ENCODE peak calls at places on chromosomes 6 and 20, in seven cellular contexts. Z, H, T, G, K, J and X are unnamed samples.

GRCh38 chr20:21713470-21713869 is 8.0 kb downstream of the PAX1 start:
- DNase-seq in Z (peak; percentile 41), H (no peak), G (no peak), J (no peak), K (no peak), T (no peak), X (no peak)

GRCh38 chr6:124819340-124819739 is 142.9 kb upstream of the RNF217 start:
- DNase-seq in T (no peak), K (no peak), J (no peak), Z (no peak), G (no peak), H (no peak), X (no peak)

GRCh38 chr6:39281312-39281980 is 32.8 kb downstream of the KCNK17 start:
- DNase-seq in H (no peak), K (no peak), T (no peak), G (no peak), J (peak; percentile 36), Z (no peak), X (no peak)

GRCh38 chr20:45047581-45048119 is 53.3 kb downstream of the KCNS1 start:
- DNase-seq in G (no peak), Z (no peak), T (no peak), J (no peak), H (no peak), K (no peak), X (no peak)

GRCh38 chr20:13012886-13013285 is 4.1 kb downstream of the SPTLC3 start:
- DNase-seq in J (no peak), K (no peak), G (no peak), Z (peak; percentile 50), T (no peak), H (no peak), X (no peak)

GRCh38 chr6:19536838-19537237 is 300.3 kb upstream of the ID4 start:
- DNase-seq in H (no peak), K (no peak), T (no peak), Z (no peak), G (no peak), J (no peak), X (no peak)

GRCh38 chr20:54433653-54434052 is 41.7 kb upstream of the DOK5 start:
- DNase-seq in Z (no peak), H (no peak), G (no peak), K (peak; percentile 69), T (no peak), J (peak; percentile 71), X (no peak)

GRCh38 chr6:169971171-169971861 is 219.9 kb downstream of the ERMARD start:
- DNase-seq in H (no peak), J (peak; percentile 60), T (no peak), K (no peak), G (no peak), Z (no peak), X (peak; percentile 9)

GRCh38 chr6:123962508-123962907 is 158.8 kb downstream of the NKAIN2 start:
- DNase-seq in K (peak; percentile 91), J (peak; percentile 83), H (no peak), T (no peak), Z (no peak), G (no peak), X (no peak)

GRCh38 chr20:3250091-3250504 is 11.1 kb upstream of the SLC4A11 start:
- DNase-seq in T (no peak), K (no peak), J (no peak), H (no peak), G (no peak), Z (peak; percentile 95), X (no peak)

GRCh38 chr6:118893095-118893881 is 664 bp upstream of the ASF1A start:
- DNase-seq in J (no peak), T (peak; percentile 31), G (peak; percentile 34), K (no peak), Z (peak; percentile 74), H (peak; percentile 78), X (peak; percentile 21)

GRCh38 chr6:137949686-137950390 is 82.8 kb downstream of the TNFAIP3 start:
- DNase-seq in Z (no peak), J (no peak), G (no peak), T (no peak), H (no peak), K (no peak), X (no peak)

GRCh38 chr20:20812141-20812540 is 99.7 kb upstream of the RALGAPA2 start:
- DNase-seq in J (no peak), Z (no peak), H (peak; percentile 94), G (no peak), K (no peak), T (no peak), X (no peak)

GRCh38 chr6:37083243-37084138 is 78.0 kb downstream of the FGD2 start:
- DNase-seq in J (peak; percentile 91), Z (no peak), T (peak; percentile 94), H (peak; percentile 52), G (peak; percentile 83), K (no peak), X (peak; percentile 69)

GRCh38 chr20:48214601-48215000 is 429.3 kb upstream of the SULF2 start:
- DNase-seq in J (no peak), G (no peak), K (no peak), H (no peak), T (no peak), Z (no peak), X (no peak)

GRCh38 chr6:43481591-43482242 is 4.3 kb downstream of the TJAP1 start:
- DNase-seq in H (no peak), K (no peak), G (no peak), T (no peak), Z (peak; percentile 23), J (no peak), X (no peak)

GRCh38 chr6:151058021-151058733 is 181.6 kb upstream of the AKAP12 start:
- DNase-seq in Z (no peak), J (no peak), G (no peak), T (no peak), H (no peak), K (no peak), X (no peak)

DNA sequence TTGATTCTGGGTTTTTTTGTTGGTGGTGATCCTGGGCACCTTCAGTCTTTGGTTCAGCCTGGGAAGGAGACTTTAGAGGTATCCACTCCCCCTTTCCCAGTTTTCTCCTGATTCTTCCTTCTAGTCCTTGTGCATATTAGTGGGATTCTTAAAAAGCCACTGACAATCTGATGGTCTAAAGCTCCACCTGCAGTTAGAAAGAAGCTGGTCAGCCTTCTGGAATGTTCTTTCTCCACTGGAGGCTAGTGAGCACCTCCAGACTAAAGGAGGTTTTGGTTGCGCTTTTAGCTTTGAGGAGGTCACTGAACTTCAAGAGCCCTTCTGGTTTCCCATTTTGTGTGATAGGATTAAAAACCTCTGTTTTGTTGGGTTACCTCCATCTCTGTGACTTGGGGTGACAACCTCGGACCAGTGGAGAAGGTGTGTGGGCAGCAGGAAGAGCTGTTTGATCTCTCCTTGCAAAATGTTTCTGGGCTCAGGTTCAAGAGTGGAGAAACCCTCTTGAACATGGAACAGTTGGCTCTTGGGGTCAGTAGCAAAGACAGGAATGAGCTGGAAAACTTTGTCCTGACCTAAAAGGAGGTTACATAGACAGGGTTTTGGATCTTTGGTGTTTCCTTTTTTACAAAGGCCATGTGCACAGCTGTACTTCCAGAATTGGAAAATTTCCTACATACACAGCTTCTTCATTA is 29.0 kb downstream of the JARID2 start:
- DNase-seq in T (no peak), J (no peak), G (no peak), Z (no peak), K (no peak), H (no peak), X (no peak)
- TF ChIP-seq CTCF in T (peak; percentile 6), J (peak; percentile 26), G (no peak), Z (no peak), K (no peak), H (no peak), X (peak; percentile 18)

DNA sequence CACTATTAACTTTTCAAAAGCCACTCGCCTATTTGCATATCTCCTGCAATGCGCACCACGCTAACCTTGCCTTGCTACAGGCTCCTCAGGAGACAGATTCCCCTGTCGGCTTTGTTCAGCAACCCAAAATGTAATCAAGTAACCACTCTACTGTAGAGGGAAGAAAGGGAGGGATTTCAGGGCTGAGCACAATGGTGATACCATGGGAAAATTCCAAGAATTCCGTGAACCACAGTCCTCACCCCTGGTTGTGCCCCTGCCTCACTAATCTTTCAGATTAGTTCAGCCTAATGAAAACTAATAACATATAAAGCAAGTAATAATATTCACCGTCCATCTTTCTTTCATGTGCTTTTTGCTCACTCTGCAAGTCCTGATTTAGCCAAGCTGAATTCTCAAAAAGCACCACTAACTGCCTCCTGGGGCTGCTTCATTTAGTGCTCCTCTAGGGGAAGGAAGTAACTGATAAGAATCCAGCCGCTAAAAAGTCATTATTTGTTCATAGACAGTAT is 6.6 kb downstream of the CITED2 start:
- DNase-seq in T (no peak), J (no peak), K (no peak), Z (peak; percentile 92), G (no peak), H (peak; percentile 83), X (no peak)
- H3K4me3 ChIP-seq in T (no peak overlapping the region), J (no peak overlapping the region), K (no peak overlapping the region), Z (peak overlapping the region; percentile 8), G (no peak overlapping the region), H (peak overlapping the region; percentile 14), X (no peak overlapping the region)

DNA sequence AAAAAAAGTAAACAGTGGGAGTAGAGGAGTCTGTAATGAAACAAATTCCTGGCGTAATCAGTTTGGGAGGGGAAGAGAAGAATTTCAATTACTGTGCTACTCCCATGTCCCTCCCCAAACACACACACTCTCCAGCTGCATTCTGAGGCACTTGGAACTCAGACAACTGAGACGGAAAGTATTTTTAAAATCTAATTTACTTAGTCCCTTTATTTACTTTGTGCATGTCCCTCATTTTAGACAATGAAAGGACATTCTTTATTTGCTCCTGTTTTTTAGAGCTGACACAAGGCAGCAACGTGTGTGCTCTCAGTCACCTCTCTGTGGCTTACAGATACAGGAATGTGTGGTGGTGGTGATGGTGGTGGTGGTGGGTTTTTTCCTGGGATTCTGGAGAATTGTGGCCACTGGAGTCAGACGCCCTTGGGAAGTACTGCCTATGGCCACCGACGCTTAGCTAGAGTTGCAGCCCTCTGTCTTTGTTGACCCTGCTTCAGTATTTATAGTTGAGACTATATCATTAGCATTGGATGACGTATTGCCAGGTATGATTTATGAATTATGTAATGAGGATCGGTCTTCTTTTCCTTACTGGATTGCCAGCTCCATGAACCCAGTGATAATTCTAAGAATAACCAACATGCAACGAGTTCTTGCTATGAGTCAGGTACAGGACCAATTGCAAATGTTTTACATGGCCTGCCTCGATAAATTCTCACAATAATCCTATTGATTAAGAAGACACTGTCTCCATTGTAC is 63.7 kb downstream of the CLIC5 start:
- DNase-seq in J (no peak), T (no peak), K (no peak), H (no peak), G (no peak), Z (no peak), X (no peak)
- H3K27ac ChIP-seq in J (peak overlapping the region; percentile 44), T (no peak overlapping the region), K (no peak overlapping the region), H (no peak overlapping the region), G (no peak overlapping the region), Z (no peak overlapping the region), X (peak overlapping the region; percentile 57)

DNA sequence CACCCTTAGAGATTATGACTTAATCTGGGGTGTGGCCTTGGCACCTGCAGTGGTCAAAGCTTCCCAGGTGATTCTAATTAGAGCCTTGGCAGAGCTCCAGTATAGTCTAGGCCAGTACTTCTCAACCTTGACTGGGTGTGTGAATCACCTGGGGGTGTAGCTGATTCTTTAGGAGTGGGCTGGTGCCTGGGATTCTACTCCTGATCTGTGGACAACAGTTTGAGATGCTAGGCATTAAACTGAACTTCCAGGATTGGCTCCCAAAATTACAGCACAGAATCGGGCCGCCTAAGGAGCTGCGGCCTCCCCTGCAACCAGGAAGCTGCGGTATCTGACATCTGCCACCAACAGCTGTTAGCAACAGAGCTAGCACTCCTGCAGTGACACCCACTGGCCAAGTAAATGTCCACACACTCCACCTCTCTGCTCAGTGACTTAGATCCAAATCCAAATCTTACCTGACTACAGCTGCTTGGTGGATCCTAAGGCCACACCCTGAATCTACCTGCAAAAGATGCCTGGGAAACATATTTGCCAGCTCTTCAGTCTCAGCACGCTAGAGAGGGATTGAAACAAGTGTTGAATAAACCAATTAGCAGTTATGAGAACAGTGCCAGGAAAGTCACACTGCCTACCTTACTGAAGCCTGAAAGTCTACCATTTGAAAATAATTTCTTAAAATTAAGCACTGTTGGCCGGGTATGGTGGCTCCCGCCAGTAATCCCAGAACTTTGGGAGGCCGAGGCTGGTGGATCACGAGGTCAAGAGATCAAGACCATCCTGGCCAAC is 126.7 kb downstream of the UNC5CL start:
- DNase-seq in H (peak; percentile 43), Z (peak; percentile 69), K (peak; percentile 62), G (peak; percentile 55), J (no peak), T (no peak), X (no peak)
- TF ChIP-seq CTCF in H (peak; percentile 55), Z (peak; percentile 61), K (peak; percentile 59), G (peak; percentile 40), J (peak; percentile 35), T (no peak), X (peak; percentile 65)